ENCODE peak calls at places on chromosome 14, in seven cellular contexts. M, P, T, S, L, E and I are unnamed samples.

GRCh38 chr14:54366726-54367707 is 29.8 kb upstream of the CDKN3 start:
- DNase-seq in L (peak), P (peak), S (peak), E (no peak), T (no peak), M (no peak), I (peak)

GRCh38 chr14:53963491-53964227 is 7.0 kb upstream of the BMP4 start:
- DNase-seq in S (no peak), M (no peak), P (no peak), L (no peak), E (no peak), T (no peak), I (peak)

GRCh38 chr14:50875359-50876090 is 3.7 kb downstream of the ABHD12B start:
- DNase-seq in L (no peak), M (peak), E (no peak), P (no peak), S (peak), T (no peak), I (no peak)

GRCh38 chr14:64825498-64825897 is 54.2 kb downstream of the SPTB start:
- DNase-seq in S (no peak), E (no peak), L (no peak), M (no peak), P (no peak), T (no peak), I (no peak)

GRCh38 chr14:43687866-43688265 is 819.2 kb downstream of the FSCB start:
- DNase-seq in M (no peak), T (no peak), E (no peak), P (no peak), S (no peak), L (no peak), I (no peak)

GRCh38 chr14:95127531-95127911 is 29.8 kb downstream of the DICER1 start:
- DNase-seq in P (no peak), T (no peak), E (no peak), L (no peak), S (no peak), M (no peak), I (no peak)

GRCh38 chr14:42884100-42884499 is 1277.4 kb downstream of the LRFN5 start:
- DNase-seq in E (no peak), S (no peak), L (no peak), T (no peak), P (no peak), M (no peak), I (no peak)

GRCh38 chr14:50397461-50398196 is 948 bp upstream of the CDKL1 start:
- DNase-seq in E (no peak), P (no peak), L (peak), T (no peak), S (peak), M (no peak), I (no peak)

GRCh38 chr14:44720707-44721106 is 213.6 kb upstream of the FSCB start:
- DNase-seq in T (no peak), S (no peak), L (no peak), P (no peak), M (no peak), E (no peak), I (no peak)

GRCh38 chr14:75369506-75369905 is 58.3 kb upstream of the JDP2 start:
- DNase-seq in E (no peak), M (no peak), S (no peak), T (no peak), P (no peak), L (no peak), I (no peak)

GRCh38 chr14:96578619-96579018 is 76.4 kb downstream of the PAPOLA start:
- DNase-seq in S (no peak), T (no peak), L (no peak), P (no peak), M (no peak), E (no peak), I (no peak)

DNA sequence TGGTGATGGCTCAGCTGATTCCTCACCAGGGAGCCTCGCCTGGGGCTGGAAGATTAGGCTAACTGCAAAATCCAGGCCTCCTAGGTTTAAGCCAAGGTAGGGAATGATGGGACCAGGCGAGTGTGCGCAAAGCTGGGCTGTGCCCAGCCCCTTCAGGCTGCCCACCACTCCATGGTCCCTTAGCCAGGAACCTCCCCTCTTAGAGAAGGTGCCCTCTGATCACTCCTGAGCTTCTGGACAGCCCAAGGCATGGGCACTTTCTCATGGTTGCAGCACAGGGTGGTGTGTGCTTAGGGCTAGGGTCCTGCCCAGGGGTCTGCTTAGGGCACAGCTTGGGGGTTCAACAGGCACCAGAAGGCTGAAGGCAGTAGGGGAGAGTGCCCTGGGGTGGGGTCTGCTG is 69.1 kb downstream of the PRIMA1 start:
- DNase-seq in P (no peak), E (no peak), L (no peak), S (no peak), M (no peak), T (no peak), I (no peak)
- TF ChIP-seq JUND in P (no peak), E (no peak), L (no peak), S (no peak), M (no peak), T (no peak), I (no peak)

DNA sequence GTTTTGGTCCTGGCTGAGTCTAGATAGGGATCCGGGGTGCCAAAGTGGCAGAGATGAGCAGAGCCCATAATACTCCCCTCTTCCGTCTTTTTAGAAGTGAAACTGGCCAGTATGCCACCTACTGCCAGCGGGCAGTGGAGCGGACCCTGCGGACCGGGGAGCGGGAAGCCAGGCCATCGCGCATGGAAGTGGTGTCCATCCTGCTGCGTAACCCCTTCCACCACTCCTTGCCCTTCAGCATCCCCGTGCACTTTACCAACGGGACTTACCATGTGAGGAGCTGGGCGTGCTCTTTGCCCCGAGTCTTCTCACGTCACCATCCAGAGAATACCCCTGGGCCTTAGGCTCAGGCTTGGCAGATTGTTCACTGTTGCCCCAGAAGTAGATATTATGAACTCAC is 21.0 kb downstream of the PIGH start:
- DNase-seq in P (no peak), M (no peak), T (no peak), L (no peak), S (no peak), E (no peak), I (no peak)
- TF ChIP-seq JUND in P (no peak), M (no peak), T (no peak), L (no peak), S (no peak), E (no peak), I (no peak)

GRCh38 chr14:84312551-84312950 is 1217.4 kb upstream of the FLRT2 start:
- DNase-seq in S (no peak), E (no peak), T (no peak), P (no peak), L (no peak), M (no peak), I (no peak)
- TF ChIP-seq JUND in S (no peak), E (no peak), T (no peak), P (no peak), L (no peak), M (no peak), I (no peak)

GRCh38 chr14:34426313-34427295 is 35.4 kb downstream of the SPTSSA start:
- DNase-seq in L (no peak), P (no peak), S (no peak), T (no peak), E (no peak), M (no peak), I (no peak)

GRCh38 chr14:34424488-34424887 is 37.6 kb downstream of the SPTSSA start:
- DNase-seq in M (no peak), L (no peak), T (no peak), P (no peak), S (no peak), E (no peak), I (no peak)

GRCh38 chr14:34420547-34421150 is 41.4 kb downstream of the SPTSSA start:
- DNase-seq in E (no peak), S (no peak), P (no peak), L (no peak), M (no peak), T (no peak), I (no peak)

GRCh38 chr14:34423445-34423844 is 38.6 kb downstream of the SPTSSA start:
- DNase-seq in L (peak), E (no peak), P (no peak), M (no peak), S (no peak), T (no peak), I (no peak)

GRCh38 chr14:34425095-34425851 is 36.8 kb downstream of the SPTSSA start:
- DNase-seq in M (no peak), P (no peak), S (peak), T (no peak), L (no peak), E (no peak), I (no peak)
- TF ChIP-seq JUND in M (no peak), P (no peak), S (no peak), T (peak), L (no peak), E (no peak), I (no peak)

GRCh38 chr14:104676694-104677505 is 12.5 kb upstream of the INF2 start:
- DNase-seq in L (no peak), T (peak), P (no peak), M (no peak), E (no peak), S (peak), I (no peak)
- TF ChIP-seq JUND in L (no peak), T (no peak), P (no peak), M (no peak), E (no peak), S (no peak), I (no peak)

GRCh38 chr14:40365305-40365704 is 933.1 kb upstream of the FBXO33 start:
- DNase-seq in T (no peak), M (no peak), L (no peak), S (no peak), E (no peak), P (no peak), I (peak)
- TF ChIP-seq JUND in T (no peak), M (no peak), L (no peak), S (no peak), E (no peak), P (no peak), I (no peak)

GRCh38 chr14:90871605-90872233 is 55.5 kb upstream of the TTC7B start:
- DNase-seq in M (no peak), P (no peak), E (no peak), T (no peak), S (no peak), L (no peak), I (no peak)
- TF ChIP-seq JUND in M (no peak), P (peak), E (no peak), T (no peak), S (no peak), L (peak), I (no peak)

GRCh38 chr14:104970231-104971068 is 7.7 kb downstream of the AHNAK2 start:
- DNase-seq in E (no peak), S (no peak), T (peak), M (no peak), L (no peak), P (peak), I (no peak)
- TF ChIP-seq JUND in E (no peak), S (no peak), T (no peak), M (no peak), L (peak), P (no peak), I (no peak)